ENCODE peak calls at places on chromosomes 13 and 19, in five cellular contexts. W, D, N, Y and P are unnamed samples.

GRCh38 chr13:76993021-76993420 is 1.1 kb downstream of the CLN5 start:
- DNase-seq in W (no peak), D (no peak), N (peak), Y (no peak), P (peak)

GRCh38 chr19:5681446-5682292 is 842 bp downstream of the HSD11B1L start:
- DNase-seq in W (no peak), D (no peak), N (no peak), Y (no peak), P (no peak)

GRCh38 chr13:45341799-45342584 is 1.0 kb upstream of the TPT1 start:
- DNase-seq in W (peak), D (no peak), N (peak), Y (peak), P (no peak)

GRCh38 chr19:14149509-14149994 is 13.2 kb upstream of the ASF1B start:
- DNase-seq in W (peak), D (peak), N (peak), Y (peak), P (no peak)

GRCh38 chr13:84096221-84096620 is 213.9 kb upstream of the SLITRK1 start:
- DNase-seq in W (no peak), D (no peak), N (peak), Y (no peak), P (no peak)

GRCh38 chr13:27273658-27274425 is 3.2 kb downstream of the RASL11A start:
- DNase-seq in W (no peak), D (no peak), N (no peak), Y (no peak), P (no peak)

GRCh38 chr19:51116736-51117135 is 8.0 kb upstream of the SIGLEC9 start:
- DNase-seq in W (peak), D (no peak), N (no peak), Y (no peak), P (no peak)

GRCh38 chr13:68692049-68692448 is 1415.6 kb upstream of the ATXN8OS start:
- DNase-seq in W (no peak), D (no peak), N (no peak), Y (no peak), P (no peak)

GRCh38 chr13:80341098-80341701 is at the start of gene SPRY2:
- DNase-seq in W (peak), D (no peak), N (peak), Y (peak), P (peak)

GRCh38 chr13:100559886-100560285 is 28.7 kb downstream of the GGACT start:
- DNase-seq in W (no peak), D (no peak), N (no peak), Y (no peak), P (no peak)

GRCh38 chr19:50649433-50650391 is at the start of gene C19orf81:
- DNase-seq in W (no peak), D (no peak), N (peak), Y (no peak), P (no peak)

GRCh38 chr13:49679244-49679643 is 12.0 kb downstream of the EBPL start:
- DNase-seq in W (no peak), D (no peak), N (no peak), Y (peak), P (no peak)

GRCh38 chr13:44936246-44936645 is 53.0 kb downstream of the NUFIP1 start:
- DNase-seq in W (no peak), D (no peak), N (no peak), Y (no peak), P (no peak)

GRCh38 chr19:40512473-40513344 is 45.9 kb downstream of the SPTBN4 start:
- DNase-seq in W (no peak), D (no peak), N (no peak), Y (no peak), P (no peak)

GRCh38 chr13:98411617-98412310 is 165.1 kb downstream of the STK24 start:
- DNase-seq in W (no peak), D (no peak), N (no peak), Y (peak), P (no peak)

GRCh38 chr13:105050696-105051095 is 1484.8 kb downstream of the EFNB2 start:
- DNase-seq in W (no peak), D (no peak), N (no peak), Y (no peak), P (no peak)
- TF ChIP-seq CTCF in W (no peak), D (no peak), N (no peak), Y (no peak), P (no peak)

GRCh38 chr19:18666304-18666703 is 17.2 kb upstream of the CRTC1 start:
- DNase-seq in W (no peak), D (no peak), N (no peak), Y (no peak), P (no peak)
- TF ChIP-seq CTCF in W (no peak), D (no peak), N (no peak), Y (no peak), P (no peak)

GRCh38 chr13:91349992-91350911 is 2.8 kb downstream of the MIR17HG start:
- DNase-seq in W (no peak), D (no peak), N (no peak), Y (no peak), P (no peak)

GRCh38 chr13:91347212-91347995 is at the start of gene MIR17HG:
- DNase-seq in W (peak), D (peak), N (peak), Y (peak), P (peak)

GRCh38 chr13:91348906-91349435 is 1.5 kb downstream of the MIR17HG start:
- DNase-seq in W (peak), D (peak), N (peak), Y (peak), P (peak)

GRCh38 chr13:91346848-91347211 is 657 bp upstream of the MIR17HG start:
- DNase-seq in W (no peak), D (peak), N (no peak), Y (no peak), P (no peak)

GRCh38 chr13:91347996-91348905 is 764 bp downstream of the MIR17HG start:
- DNase-seq in W (peak), D (peak), N (no peak), Y (peak), P (no peak)
- TF ChIP-seq CTCF in W (no peak), D (no peak), N (no peak), Y (no peak), P (peak)

GRCh38 chr13:51584731-51585191 is 499 bp downstream of the WDFY2 start:
- DNase-seq in W (peak), D (peak), N (peak), Y (peak), P (peak)

GRCh38 chr13:51583469-51583874 is 790 bp upstream of the WDFY2 start:
- DNase-seq in W (no peak), D (no peak), N (no peak), Y (peak), P (no peak)

GRCh38 chr13:51585234-51585672 is 991 bp downstream of the WDFY2 start:
- DNase-seq in W (no peak), D (no peak), N (peak), Y (peak), P (no peak)

GRCh38 chr13:51585696-51586095 is 1.4 kb downstream of the WDFY2 start:
- DNase-seq in W (no peak), D (no peak), N (peak), Y (no peak), P (peak)

DNA sequence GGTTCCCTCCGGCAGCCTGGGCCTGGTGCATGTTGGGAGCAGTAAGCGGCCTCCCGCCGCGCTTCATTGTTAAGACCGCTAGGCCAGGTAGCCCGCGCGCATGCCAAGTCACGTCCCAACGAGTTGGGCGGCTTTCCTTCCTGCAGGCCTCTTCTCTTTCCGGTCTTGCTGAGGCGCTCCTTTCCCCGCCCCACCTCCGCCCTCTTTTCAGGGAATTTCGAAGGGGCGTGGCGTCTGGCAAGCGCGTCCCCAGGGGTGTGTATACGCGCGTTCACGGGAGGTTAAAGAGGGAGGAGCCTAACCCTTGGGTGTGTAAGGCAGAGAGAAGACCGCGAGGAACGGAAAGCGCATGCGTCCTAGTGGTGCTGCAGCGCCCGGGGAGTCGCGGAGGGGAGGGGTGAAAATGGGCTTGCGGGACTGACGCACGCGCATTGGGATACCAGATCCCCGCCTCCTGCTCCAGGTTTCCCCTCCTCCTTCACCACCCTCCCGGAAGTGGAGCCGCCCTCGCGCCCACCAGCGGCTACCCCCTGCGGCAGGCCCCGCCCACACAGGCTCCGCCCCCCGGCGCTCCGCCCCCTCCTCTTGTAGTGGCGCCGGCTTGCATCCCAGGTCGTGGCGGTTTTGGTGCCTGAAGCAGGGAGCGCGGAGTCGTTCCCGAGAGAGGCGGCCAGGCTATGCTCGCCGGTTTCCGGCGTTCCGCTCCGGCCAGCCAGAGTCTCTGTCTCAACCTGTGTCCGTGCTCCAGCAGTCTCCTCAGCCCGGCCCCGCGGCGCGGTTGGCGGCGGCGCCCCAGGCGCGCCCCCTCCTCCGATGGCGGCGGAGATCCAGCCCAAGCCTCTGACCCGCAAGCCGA is at the start of gene WDFY2:
- DNase-seq in W (peak), D (peak), N (peak), Y (peak), P (peak)
- TF ChIP-seq CTCF in W (no peak), D (no peak), N (no peak), Y (no peak), P (peak)

GRCh38 chr19:32067686-32068085 is 277.7 kb upstream of the ZNF507 start:
- DNase-seq in W (no peak), D (no peak), N (no peak), Y (no peak), P (no peak)
- TF ChIP-seq CTCF in W (no peak), D (no peak), N (no peak), Y (no peak), P (no peak)